ENCODE peak calls at places on chromosomes 11 and 22, in seven cellular contexts. One of them, this sample, is unnamed.

GRCh38 chr22:44926124-44926475 is 83.7 kb downstream of the PHF21B start:
- DNase-seq in IMR-90: no peak
- DNase-seq in adipocyte: no peak
- DNase-seq in fibroblast of the aortic adventitia: no peak
- DNase-seq in astrocyte of the spinal cord: no peak
- DNase-seq in SJSA1: no peak
- DNase-seq in GM23248: no peak
- DNase-seq in this sample: no peak

GRCh38 chr11:77471520-77472234 is 2.2 kb downstream of the PAK1 start:
- DNase-seq in IMR-90: no peak
- DNase-seq in adipocyte: peak
- DNase-seq in fibroblast of the aortic adventitia: no peak
- DNase-seq in astrocyte of the spinal cord: no peak
- DNase-seq in SJSA1: no peak
- DNase-seq in GM23248: no peak
- DNase-seq in this sample: peak

GRCh38 chr22:42608481-42609361 is 6.0 kb downstream of the POLDIP3 start:
- DNase-seq in IMR-90: peak
- DNase-seq in adipocyte: peak
- DNase-seq in fibroblast of the aortic adventitia: peak
- DNase-seq in astrocyte of the spinal cord: peak
- DNase-seq in SJSA1: peak
- DNase-seq in GM23248: peak
- DNase-seq in this sample: peak

GRCh38 chr11:120132645-120133185 is 5.2 kb downstream of the TRIM29 start:
- DNase-seq in IMR-90: no peak
- DNase-seq in adipocyte: no peak
- DNase-seq in fibroblast of the aortic adventitia: no peak
- DNase-seq in astrocyte of the spinal cord: no peak
- DNase-seq in SJSA1: no peak
- DNase-seq in GM23248: no peak
- DNase-seq in this sample: no peak

GRCh38 chr11:34263462-34264186 is 94.2 kb downstream of the ABTB2 start:
- DNase-seq in IMR-90: peak
- DNase-seq in adipocyte: peak
- DNase-seq in fibroblast of the aortic adventitia: peak
- DNase-seq in astrocyte of the spinal cord: peak
- DNase-seq in SJSA1: no peak
- DNase-seq in GM23248: peak
- DNase-seq in this sample: peak

GRCh38 chr11:17463795-17464194 is 12.8 kb downstream of the ABCC8 start:
- DNase-seq in IMR-90: no peak
- DNase-seq in adipocyte: no peak
- DNase-seq in fibroblast of the aortic adventitia: no peak
- DNase-seq in astrocyte of the spinal cord: no peak
- DNase-seq in SJSA1: no peak
- DNase-seq in GM23248: no peak
- DNase-seq in this sample: no peak

GRCh38 chr11:1005913-1006312 is 30.6 kb downstream of the MUC6 start:
- DNase-seq in IMR-90: no peak
- DNase-seq in adipocyte: no peak
- DNase-seq in fibroblast of the aortic adventitia: peak
- DNase-seq in astrocyte of the spinal cord: no peak
- DNase-seq in SJSA1: no peak
- DNase-seq in GM23248: no peak
- DNase-seq in this sample: no peak

GRCh38 chr11:100756556-100756955 is 69.5 kb downstream of the ARHGAP42 start:
- DNase-seq in IMR-90: no peak
- DNase-seq in adipocyte: peak
- DNase-seq in fibroblast of the aortic adventitia: peak
- DNase-seq in astrocyte of the spinal cord: no peak
- DNase-seq in SJSA1: no peak
- DNase-seq in GM23248: no peak
- DNase-seq in this sample: peak

GRCh38 chr11:102802341-102802740 is 4.4 kb upstream of the MMP1 start:
- DNase-seq in IMR-90: peak
- DNase-seq in adipocyte: peak
- DNase-seq in fibroblast of the aortic adventitia: peak
- DNase-seq in astrocyte of the spinal cord: peak
- DNase-seq in SJSA1: peak
- DNase-seq in GM23248: peak
- DNase-seq in this sample: peak

GRCh38 chr11:106379265-106379664 is 301.8 kb downstream of the AASDHPPT start:
- DNase-seq in IMR-90: no peak
- DNase-seq in adipocyte: no peak
- DNase-seq in fibroblast of the aortic adventitia: no peak
- DNase-seq in astrocyte of the spinal cord: no peak
- DNase-seq in SJSA1: no peak
- DNase-seq in GM23248: no peak
- DNase-seq in this sample: no peak

GRCh38 chr11:44680982-44681597 is 45.7 kb upstream of the TSPAN18 start:
- DNase-seq in IMR-90: no peak
- DNase-seq in adipocyte: no peak
- DNase-seq in fibroblast of the aortic adventitia: no peak
- DNase-seq in astrocyte of the spinal cord: no peak
- DNase-seq in SJSA1: no peak
- DNase-seq in GM23248: peak
- DNase-seq in this sample: no peak

GRCh38 chr22:27358096-27358870 is 443.3 kb downstream of the MN1 start:
- DNase-seq in IMR-90: no peak
- DNase-seq in adipocyte: no peak
- DNase-seq in fibroblast of the aortic adventitia: no peak
- DNase-seq in astrocyte of the spinal cord: no peak
- DNase-seq in SJSA1: no peak
- DNase-seq in GM23248: no peak
- DNase-seq in this sample: no peak

GRCh38 chr11:58902881-58903280 is 36.4 kb upstream of the GLYATL1 start:
- DNase-seq in IMR-90: no peak
- DNase-seq in adipocyte: no peak
- DNase-seq in fibroblast of the aortic adventitia: no peak
- DNase-seq in astrocyte of the spinal cord: no peak
- DNase-seq in SJSA1: no peak
- DNase-seq in GM23248: no peak
- DNase-seq in this sample: no peak

GRCh38 chr11:11293798-11294611 is 59.0 kb downstream of the CSNK2A3 start:
- DNase-seq in IMR-90: no peak
- DNase-seq in adipocyte: no peak
- DNase-seq in fibroblast of the aortic adventitia: no peak
- DNase-seq in astrocyte of the spinal cord: no peak
- DNase-seq in SJSA1: no peak
- DNase-seq in GM23248: no peak
- DNase-seq in this sample: no peak

GRCh38 chr22:43171019-43171491 is 15.9 kb downstream of the TTLL12 start:
- DNase-seq in IMR-90: no peak
- DNase-seq in adipocyte: no peak
- DNase-seq in fibroblast of the aortic adventitia: no peak
- DNase-seq in astrocyte of the spinal cord: no peak
- DNase-seq in SJSA1: no peak
- DNase-seq in GM23248: no peak
- DNase-seq in this sample: no peak

GRCh38 chr11:72239849-72240460 is 4.0 kb downstream of the PHOX2A start:
- DNase-seq in IMR-90: no peak
- DNase-seq in adipocyte: peak
- DNase-seq in fibroblast of the aortic adventitia: peak
- DNase-seq in astrocyte of the spinal cord: no peak
- DNase-seq in SJSA1: no peak
- DNase-seq in GM23248: peak
- DNase-seq in this sample: peak

GRCh38 chr22:47548953-47549740 is 786.7 kb downstream of the TBC1D22A start:
- DNase-seq in IMR-90: no peak
- DNase-seq in adipocyte: no peak
- DNase-seq in fibroblast of the aortic adventitia: no peak
- DNase-seq in astrocyte of the spinal cord: no peak
- DNase-seq in SJSA1: no peak
- DNase-seq in GM23248: no peak
- DNase-seq in this sample: no peak

GRCh38 chr11:3155691-3156258 is 9.3 kb downstream of the OSBPL5 start:
- DNase-seq in IMR-90: no peak
- DNase-seq in adipocyte: peak
- DNase-seq in fibroblast of the aortic adventitia: peak
- DNase-seq in astrocyte of the spinal cord: peak
- DNase-seq in SJSA1: peak
- DNase-seq in GM23248: peak
- DNase-seq in this sample: no peak

GRCh38 chr11:19683141-19683805 is 29.4 kb upstream of the NAV2 start:
- DNase-seq in IMR-90: no peak
- DNase-seq in adipocyte: no peak
- DNase-seq in fibroblast of the aortic adventitia: peak
- DNase-seq in astrocyte of the spinal cord: no peak
- DNase-seq in SJSA1: no peak
- DNase-seq in GM23248: peak
- DNase-seq in this sample: no peak

GRCh38 chr11:34644669-34645406 is 23.9 kb downstream of the EHF start:
- DNase-seq in IMR-90: peak
- DNase-seq in adipocyte: peak
- DNase-seq in fibroblast of the aortic adventitia: peak
- DNase-seq in astrocyte of the spinal cord: peak
- DNase-seq in SJSA1: peak
- DNase-seq in GM23248: peak
- DNase-seq in this sample: peak

GRCh38 chr11:19980957-19981669 is 179.2 kb downstream of the DBX1 start:
- DNase-seq in IMR-90: peak
- DNase-seq in adipocyte: peak
- DNase-seq in fibroblast of the aortic adventitia: peak
- DNase-seq in astrocyte of the spinal cord: peak
- DNase-seq in SJSA1: peak
- DNase-seq in GM23248: peak
- DNase-seq in this sample: peak

GRCh38 chr11:10155793-10156490 is 138.1 kb downstream of the SBF2 start:
- DNase-seq in IMR-90: no peak
- DNase-seq in adipocyte: no peak
- DNase-seq in fibroblast of the aortic adventitia: no peak
- DNase-seq in astrocyte of the spinal cord: no peak
- DNase-seq in SJSA1: no peak
- DNase-seq in GM23248: no peak
- DNase-seq in this sample: no peak

GRCh38 chr11:111557425-111558111 is 17.0 kb downstream of the LAYN start:
- DNase-seq in IMR-90: peak
- DNase-seq in adipocyte: peak
- DNase-seq in fibroblast of the aortic adventitia: peak
- DNase-seq in astrocyte of the spinal cord: peak
- DNase-seq in SJSA1: peak
- DNase-seq in GM23248: peak
- DNase-seq in this sample: peak

GRCh38 chr11:113894421-113894996 is 10.1 kb upstream of the HTR3B start:
- DNase-seq in IMR-90: no peak
- DNase-seq in adipocyte: no peak
- DNase-seq in fibroblast of the aortic adventitia: no peak
- DNase-seq in astrocyte of the spinal cord: no peak
- DNase-seq in SJSA1: no peak
- DNase-seq in GM23248: no peak
- DNase-seq in this sample: no peak

GRCh38 chr22:44709881-44710400 is 7.9 kb downstream of the PRR5 start:
- DNase-seq in IMR-90: no peak
- DNase-seq in adipocyte: no peak
- DNase-seq in fibroblast of the aortic adventitia: no peak
- DNase-seq in astrocyte of the spinal cord: no peak
- DNase-seq in SJSA1: no peak
- DNase-seq in GM23248: no peak
- DNase-seq in this sample: no peak

DNA sequence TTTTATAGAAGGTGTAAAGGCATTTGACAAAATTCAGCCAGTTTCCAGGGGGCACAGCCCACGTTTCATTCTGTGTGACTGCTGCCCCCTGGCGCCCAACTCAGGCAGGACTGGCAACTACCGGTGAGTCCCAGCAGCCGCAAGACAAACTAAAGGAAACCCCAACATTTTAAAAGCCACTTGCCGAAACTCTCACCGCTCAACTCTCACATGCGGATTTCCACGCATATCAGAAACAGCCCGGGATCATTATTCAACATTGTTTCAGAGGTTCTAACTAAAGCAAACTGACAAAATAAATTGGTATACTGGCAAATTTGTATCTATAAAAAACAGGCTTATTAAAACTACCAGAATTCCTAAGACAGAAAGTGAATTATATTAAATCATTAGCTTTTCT is 48.2 kb downstream of the MORC2 start:
- DNase-seq in IMR-90: peak
- DNase-seq in adipocyte: peak
- DNase-seq in fibroblast of the aortic adventitia: peak
- DNase-seq in astrocyte of the spinal cord: peak
- DNase-seq in SJSA1: peak
- DNase-seq in GM23248: peak
- DNase-seq in this sample: peak
- H3K4me3 ChIP-seq in IMR-90: no peak
- H3K4me3 ChIP-seq in adipocyte: no peak
- H3K4me3 ChIP-seq in fibroblast of the aortic adventitia: no peak
- H3K4me3 ChIP-seq in astrocyte of the spinal cord: no peak
- H3K4me3 ChIP-seq in SJSA1: no peak
- H3K4me3 ChIP-seq in GM23248: peak
- H3K4me3 ChIP-seq in this sample: no peak

GRCh38 chr22:37267128-37267587 is 15.2 kb upstream of the CYTH4 start:
- DNase-seq in IMR-90: no peak
- DNase-seq in adipocyte: peak
- DNase-seq in fibroblast of the aortic adventitia: peak
- DNase-seq in astrocyte of the spinal cord: no peak
- DNase-seq in SJSA1: peak
- DNase-seq in GM23248: peak
- DNase-seq in this sample: peak
- H3K4me3 ChIP-seq in IMR-90: peak
- H3K4me3 ChIP-seq in adipocyte: peak
- H3K4me3 ChIP-seq in fibroblast of the aortic adventitia: peak
- H3K4me3 ChIP-seq in astrocyte of the spinal cord: peak
- H3K4me3 ChIP-seq in SJSA1: peak
- H3K4me3 ChIP-seq in GM23248: peak
- H3K4me3 ChIP-seq in this sample: peak

GRCh38 chr22:46010177-46010867 is 33.4 kb upstream of the WNT7B start:
- DNase-seq in IMR-90: peak
- DNase-seq in adipocyte: no peak
- DNase-seq in fibroblast of the aortic adventitia: peak
- DNase-seq in astrocyte of the spinal cord: peak
- DNase-seq in SJSA1: no peak
- DNase-seq in GM23248: peak
- DNase-seq in this sample: no peak

GRCh38 chr22:46010951-46011626 is 34.1 kb upstream of the WNT7B start:
- DNase-seq in IMR-90: no peak
- DNase-seq in adipocyte: no peak
- DNase-seq in fibroblast of the aortic adventitia: no peak
- DNase-seq in astrocyte of the spinal cord: peak
- DNase-seq in SJSA1: no peak
- DNase-seq in GM23248: no peak
- DNase-seq in this sample: no peak

GRCh38 chr22:46008836-46009596 is 32.1 kb upstream of the WNT7B start:
- DNase-seq in IMR-90: no peak
- DNase-seq in adipocyte: no peak
- DNase-seq in fibroblast of the aortic adventitia: no peak
- DNase-seq in astrocyte of the spinal cord: no peak
- DNase-seq in SJSA1: no peak
- DNase-seq in GM23248: no peak
- DNase-seq in this sample: no peak

GRCh38 chr22:46008291-46008690 is 31.3 kb upstream of the WNT7B start:
- DNase-seq in IMR-90: no peak
- DNase-seq in adipocyte: no peak
- DNase-seq in fibroblast of the aortic adventitia: peak
- DNase-seq in astrocyte of the spinal cord: no peak
- DNase-seq in SJSA1: no peak
- DNase-seq in GM23248: peak
- DNase-seq in this sample: no peak

GRCh38 chr22:46009730-46010129 is 32.8 kb upstream of the WNT7B start:
- DNase-seq in IMR-90: no peak
- DNase-seq in adipocyte: no peak
- DNase-seq in fibroblast of the aortic adventitia: no peak
- DNase-seq in astrocyte of the spinal cord: no peak
- DNase-seq in SJSA1: no peak
- DNase-seq in GM23248: no peak
- DNase-seq in this sample: peak
- H3K4me3 ChIP-seq in IMR-90: no peak
- H3K4me3 ChIP-seq in adipocyte: no peak
- H3K4me3 ChIP-seq in fibroblast of the aortic adventitia: no peak
- H3K4me3 ChIP-seq in astrocyte of the spinal cord: no peak
- H3K4me3 ChIP-seq in SJSA1: no peak
- H3K4me3 ChIP-seq in GM23248: no peak
- H3K4me3 ChIP-seq in this sample: no peak

GRCh38 chr11:73596547-73596946 is 1.4 kb downstream of the FAM168A start:
- DNase-seq in IMR-90: no peak
- DNase-seq in adipocyte: no peak
- DNase-seq in fibroblast of the aortic adventitia: no peak
- DNase-seq in astrocyte of the spinal cord: no peak
- DNase-seq in SJSA1: no peak
- DNase-seq in GM23248: no peak
- DNase-seq in this sample: no peak
- H3K4me3 ChIP-seq in IMR-90: peak
- H3K4me3 ChIP-seq in adipocyte: peak
- H3K4me3 ChIP-seq in fibroblast of the aortic adventitia: peak
- H3K4me3 ChIP-seq in astrocyte of the spinal cord: peak
- H3K4me3 ChIP-seq in SJSA1: no peak
- H3K4me3 ChIP-seq in GM23248: peak
- H3K4me3 ChIP-seq in this sample: peak

This sample was measured in choroid plexus epithelial cell.